ENCODE peak calls at places on chromosomes 7 and 10, in six cellular contexts. One of them, this sample, is unnamed.

GRCh38 chr10:77104459-77104980 is 533.1 kb downstream of the KCNMA1 start:
- DNase-seq in right atrium auricular region: peak; percentile 78
- DNase-seq in heart right ventricle: peak; percentile 71
- DNase-seq in cardiac fibroblast: peak; percentile 74
- DNase-seq in GM12865: no peak
- DNase-seq in choroid plexus epithelial cell: peak; percentile 83
- DNase-seq in this sample: peak; percentile 70

GRCh38 chr7:91892099-91892788 is 11.7 kb upstream of the MTERF1 start:
- DNase-seq in right atrium auricular region: no peak
- DNase-seq in heart right ventricle: no peak
- DNase-seq in cardiac fibroblast: no peak
- DNase-seq in GM12865: no peak
- DNase-seq in choroid plexus epithelial cell: peak; percentile 17
- DNase-seq in this sample: no peak

GRCh38 chr10:113071446-113071845 is 121.4 kb downstream of the TCF7L2 start:
- DNase-seq in right atrium auricular region: peak; percentile 77
- DNase-seq in heart right ventricle: peak; percentile 75
- DNase-seq in cardiac fibroblast: peak; percentile 80
- DNase-seq in GM12865: no peak
- DNase-seq in choroid plexus epithelial cell: no peak
- DNase-seq in this sample: no peak

GRCh38 chr7:113731571-113731970 is 187.2 kb downstream of the PPP1R3A start:
- DNase-seq in right atrium auricular region: no peak
- DNase-seq in heart right ventricle: no peak
- DNase-seq in cardiac fibroblast: no peak
- DNase-seq in GM12865: no peak
- DNase-seq in choroid plexus epithelial cell: peak; percentile 7
- DNase-seq in this sample: no peak

GRCh38 chr10:79093658-79094411 is 25.1 kb downstream of the ZMIZ1 start:
- DNase-seq in right atrium auricular region: peak; percentile 91
- DNase-seq in heart right ventricle: no peak
- DNase-seq in cardiac fibroblast: peak; percentile 36
- DNase-seq in GM12865: peak; percentile 62
- DNase-seq in choroid plexus epithelial cell: peak; percentile 82
- DNase-seq in this sample: no peak

GRCh38 chr10:29649561-29650551 is 15.1 kb upstream of the SVIL start:
- DNase-seq in right atrium auricular region: no peak
- DNase-seq in heart right ventricle: no peak
- DNase-seq in cardiac fibroblast: peak; percentile 52
- DNase-seq in GM12865: no peak
- DNase-seq in choroid plexus epithelial cell: peak; percentile 91
- DNase-seq in this sample: no peak

GRCh38 chr10:71082930-71083329 is 129.4 kb upstream of the UNC5B start:
- DNase-seq in right atrium auricular region: peak; percentile 16
- DNase-seq in heart right ventricle: no peak
- DNase-seq in cardiac fibroblast: no peak
- DNase-seq in GM12865: no peak
- DNase-seq in choroid plexus epithelial cell: no peak
- DNase-seq in this sample: no peak

GRCh38 chr7:143355450-143356385 is 6.8 kb downstream of the FAM131B start:
- DNase-seq in right atrium auricular region: no peak
- DNase-seq in heart right ventricle: no peak
- DNase-seq in cardiac fibroblast: no peak
- DNase-seq in GM12865: no peak
- DNase-seq in choroid plexus epithelial cell: peak; percentile 47
- DNase-seq in this sample: no peak

GRCh38 chr10:46787321-46787615 is 124.0 kb upstream of the PTPN20 start:
- DNase-seq in right atrium auricular region: no peak
- DNase-seq in heart right ventricle: peak; percentile 6
- DNase-seq in cardiac fibroblast: peak; percentile 55
- DNase-seq in GM12865: peak; percentile 19
- DNase-seq in choroid plexus epithelial cell: peak; percentile 61
- DNase-seq in this sample: peak; percentile 35

GRCh38 chr7:48708635-48709034 is 215.7 kb upstream of the CDC14C start:
- DNase-seq in right atrium auricular region: no peak
- DNase-seq in heart right ventricle: no peak
- DNase-seq in cardiac fibroblast: no peak
- DNase-seq in GM12865: no peak
- DNase-seq in choroid plexus epithelial cell: no peak
- DNase-seq in this sample: no peak

GRCh38 chr7:28347462-28347861 is 64.9 kb upstream of the CREB5 start:
- DNase-seq in right atrium auricular region: no peak
- DNase-seq in heart right ventricle: no peak
- DNase-seq in cardiac fibroblast: peak; percentile 50
- DNase-seq in GM12865: no peak
- DNase-seq in choroid plexus epithelial cell: peak; percentile 22
- DNase-seq in this sample: no peak

GRCh38 chr7:33903770-33904679 is 1.3 kb upstream of the BMPER start:
- DNase-seq in right atrium auricular region: no peak
- DNase-seq in heart right ventricle: peak; percentile 35
- DNase-seq in cardiac fibroblast: peak; percentile 80
- DNase-seq in GM12865: no peak
- DNase-seq in choroid plexus epithelial cell: peak; percentile 41
- DNase-seq in this sample: no peak

GRCh38 chr7:129525225-129525862 is 23.0 kb downstream of the SMKR1 start:
- DNase-seq in right atrium auricular region: no peak
- DNase-seq in heart right ventricle: no peak
- DNase-seq in cardiac fibroblast: no peak
- DNase-seq in GM12865: no peak
- DNase-seq in choroid plexus epithelial cell: no peak
- DNase-seq in this sample: no peak

GRCh38 chr10:49264177-49264677 is 34.7 kb upstream of the C10orf71 start:
- DNase-seq in right atrium auricular region: peak; percentile 47
- DNase-seq in heart right ventricle: no peak
- DNase-seq in cardiac fibroblast: no peak
- DNase-seq in GM12865: no peak
- DNase-seq in choroid plexus epithelial cell: no peak
- DNase-seq in this sample: no peak

GRCh38 chr10:101725843-101726242 is 30.9 kb upstream of the FBXW4 start:
- DNase-seq in right atrium auricular region: no peak
- DNase-seq in heart right ventricle: no peak
- DNase-seq in cardiac fibroblast: no peak
- DNase-seq in GM12865: no peak
- DNase-seq in choroid plexus epithelial cell: no peak
- DNase-seq in this sample: no peak

GRCh38 chr10:97230146-97230545 is 44.4 kb upstream of the SLIT1 start:
- DNase-seq in right atrium auricular region: no peak
- DNase-seq in heart right ventricle: no peak
- DNase-seq in cardiac fibroblast: no peak
- DNase-seq in GM12865: no peak
- DNase-seq in choroid plexus epithelial cell: peak; percentile 26
- DNase-seq in this sample: no peak

GRCh38 chr10:128281343-128281742 is 155.1 kb upstream of the MKI67 start:
- DNase-seq in right atrium auricular region: no peak
- DNase-seq in heart right ventricle: no peak
- DNase-seq in cardiac fibroblast: no peak
- DNase-seq in GM12865: no peak
- DNase-seq in choroid plexus epithelial cell: no peak
- DNase-seq in this sample: no peak

GRCh38 chr7:20598479-20599419 is 16.7 kb upstream of the ABCB5 start:
- DNase-seq in right atrium auricular region: no peak
- DNase-seq in heart right ventricle: no peak
- DNase-seq in cardiac fibroblast: peak; percentile 76
- DNase-seq in GM12865: peak; percentile 72
- DNase-seq in choroid plexus epithelial cell: peak; percentile 84
- DNase-seq in this sample: peak; percentile 55

GRCh38 chr7:21507627-21508343 is 35.1 kb upstream of the DNAH11 start:
- DNase-seq in right atrium auricular region: no peak
- DNase-seq in heart right ventricle: peak; percentile 16
- DNase-seq in cardiac fibroblast: peak; percentile 57
- DNase-seq in GM12865: peak; percentile 17
- DNase-seq in choroid plexus epithelial cell: peak; percentile 71
- DNase-seq in this sample: no peak

GRCh38 chr10:66651308-66652082 is 274.3 kb upstream of the LRRTM3 start:
- DNase-seq in right atrium auricular region: no peak
- DNase-seq in heart right ventricle: no peak
- DNase-seq in cardiac fibroblast: no peak
- DNase-seq in GM12865: no peak
- DNase-seq in choroid plexus epithelial cell: no peak
- DNase-seq in this sample: no peak

GRCh38 chr7:50092579-50093411 is at the start of gene ZPBP:
- DNase-seq in right atrium auricular region: no peak
- DNase-seq in heart right ventricle: no peak
- DNase-seq in cardiac fibroblast: peak; percentile 40
- DNase-seq in GM12865: peak; percentile 60
- DNase-seq in choroid plexus epithelial cell: peak; percentile 55
- DNase-seq in this sample: peak; percentile 13

GRCh38 chr7:50353894-50354595 is 49.5 kb downstream of the IKZF1 start:
- DNase-seq in right atrium auricular region: no peak
- DNase-seq in heart right ventricle: no peak
- DNase-seq in cardiac fibroblast: no peak
- DNase-seq in GM12865: no peak
- DNase-seq in choroid plexus epithelial cell: no peak
- DNase-seq in this sample: no peak

GRCh38 chr10:30986027-30986672 is 45.5 kb downstream of the ZNF438 start:
- DNase-seq in right atrium auricular region: no peak
- DNase-seq in heart right ventricle: no peak
- DNase-seq in cardiac fibroblast: peak; percentile 81
- DNase-seq in GM12865: no peak
- DNase-seq in choroid plexus epithelial cell: peak; percentile 84
- DNase-seq in this sample: no peak

GRCh38 chr10:30988831-30989458 is 42.7 kb downstream of the ZNF438 start:
- DNase-seq in right atrium auricular region: no peak
- DNase-seq in heart right ventricle: no peak
- DNase-seq in cardiac fibroblast: peak; percentile 96
- DNase-seq in GM12865: no peak
- DNase-seq in choroid plexus epithelial cell: peak; percentile 48
- DNase-seq in this sample: no peak

GRCh38 chr10:30984563-30985328 is 46.9 kb downstream of the ZNF438 start:
- DNase-seq in right atrium auricular region: no peak
- DNase-seq in heart right ventricle: no peak
- DNase-seq in cardiac fibroblast: peak; percentile 73
- DNase-seq in GM12865: no peak
- DNase-seq in choroid plexus epithelial cell: peak; percentile 65
- DNase-seq in this sample: no peak

GRCh38 chr10:30987463-30987862 is 44.2 kb downstream of the ZNF438 start:
- DNase-seq in right atrium auricular region: no peak
- DNase-seq in heart right ventricle: no peak
- DNase-seq in cardiac fibroblast: no peak
- DNase-seq in GM12865: no peak
- DNase-seq in choroid plexus epithelial cell: no peak
- DNase-seq in this sample: no peak

DNA sequence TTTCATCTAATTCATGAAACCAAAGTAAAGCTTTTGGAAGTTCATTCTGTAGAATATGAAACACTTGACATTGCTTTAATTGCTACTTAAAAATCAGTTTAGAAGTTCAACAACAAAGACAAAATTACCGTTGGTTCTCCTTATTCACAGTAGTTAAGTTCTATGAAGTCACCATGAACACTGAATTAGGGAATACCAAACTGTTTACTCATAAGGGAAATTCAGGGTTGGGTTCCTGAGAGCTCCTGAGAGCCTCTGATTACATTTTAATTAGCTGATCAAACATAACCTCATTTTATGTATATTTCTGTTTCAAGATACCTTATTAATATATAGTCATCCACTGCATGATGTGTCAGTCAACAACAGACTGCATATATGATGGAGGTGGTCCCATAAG is 46.1 kb downstream of the ZNF438 start:
- DNase-seq in right atrium auricular region: no peak
- DNase-seq in heart right ventricle: no peak
- DNase-seq in cardiac fibroblast: peak; percentile 55
- DNase-seq in GM12865: no peak
- DNase-seq in choroid plexus epithelial cell: peak; percentile 53
- DNase-seq in this sample: no peak
- H3K4me3 ChIP-seq in right atrium auricular region: no peak overlapping the region
- H3K4me3 ChIP-seq in heart right ventricle: no peak overlapping the region
- H3K4me3 ChIP-seq in cardiac fibroblast: no peak overlapping the region
- H3K4me3 ChIP-seq in GM12865: no peak overlapping the region
- H3K4me3 ChIP-seq in choroid plexus epithelial cell: no peak overlapping the region
- H3K4me3 ChIP-seq in this sample: no peak overlapping the region

GRCh38 chr7:25839084-25839769 is 312.8 kb upstream of the NFE2L3 start:
- DNase-seq in right atrium auricular region: no peak
- DNase-seq in heart right ventricle: no peak
- DNase-seq in cardiac fibroblast: no peak
- DNase-seq in GM12865: no peak
- DNase-seq in choroid plexus epithelial cell: peak; percentile 44
- DNase-seq in this sample: no peak
- TF ChIP-seq CTCF in right atrium auricular region: no peak
- TF ChIP-seq CTCF in heart right ventricle: no peak
- TF ChIP-seq CTCF in cardiac fibroblast: peak; percentile 48
- TF ChIP-seq CTCF in GM12865: no peak
- TF ChIP-seq CTCF in choroid plexus epithelial cell: peak; percentile 66
- TF ChIP-seq CTCF in this sample: peak; percentile 47

GRCh38 chr10:19302117-19302516 is 253.5 kb downstream of the MALRD1 start:
- DNase-seq in right atrium auricular region: no peak
- DNase-seq in heart right ventricle: no peak
- DNase-seq in cardiac fibroblast: peak; percentile 20
- DNase-seq in GM12865: no peak
- DNase-seq in choroid plexus epithelial cell: peak; percentile 57
- DNase-seq in this sample: peak; percentile 42
- H3K4me3 ChIP-seq in right atrium auricular region: no peak overlapping the region
- H3K4me3 ChIP-seq in heart right ventricle: no peak overlapping the region
- H3K4me3 ChIP-seq in cardiac fibroblast: no peak overlapping the region
- H3K4me3 ChIP-seq in GM12865: no peak overlapping the region
- H3K4me3 ChIP-seq in choroid plexus epithelial cell: peak overlapping the region; percentile 3
- H3K4me3 ChIP-seq in this sample: no peak overlapping the region

GRCh38 chr7:2713370-2713769 is 25.4 kb downstream of the AMZ1 start:
- DNase-seq in right atrium auricular region: no peak
- DNase-seq in heart right ventricle: peak; percentile 47
- DNase-seq in cardiac fibroblast: no peak
- DNase-seq in GM12865: no peak
- DNase-seq in choroid plexus epithelial cell: peak; percentile 27
- DNase-seq in this sample: no peak
- TF ChIP-seq CTCF in right atrium auricular region: no peak
- TF ChIP-seq CTCF in heart right ventricle: peak; percentile 41
- TF ChIP-seq CTCF in cardiac fibroblast: no peak
- TF ChIP-seq CTCF in GM12865: no peak
- TF ChIP-seq CTCF in choroid plexus epithelial cell: peak; percentile 36
- TF ChIP-seq CTCF in this sample: no peak

DNA sequence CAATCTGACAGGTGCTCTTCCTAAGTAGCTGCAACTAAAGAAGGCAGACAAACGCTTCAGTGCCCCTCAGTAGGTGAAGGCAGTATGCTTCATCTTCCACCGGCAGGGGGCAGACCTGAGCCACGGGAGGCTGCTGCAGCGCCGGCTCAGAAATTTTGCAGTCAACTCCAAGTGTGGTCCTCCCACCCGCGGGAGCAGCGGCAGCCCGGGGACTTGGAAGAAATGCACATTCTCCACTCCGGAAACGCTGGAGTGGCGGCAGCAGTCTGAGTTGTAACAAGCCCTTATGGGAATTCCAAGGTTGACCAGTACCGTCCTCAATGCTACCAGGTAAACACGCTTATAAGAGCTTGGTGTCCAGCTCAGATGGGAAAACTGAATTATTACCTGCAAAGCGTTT is 3.4 kb downstream of the IGFBP3 start:
- DNase-seq in right atrium auricular region: peak; percentile 75
- DNase-seq in heart right ventricle: peak; percentile 84
- DNase-seq in cardiac fibroblast: peak; percentile 77
- DNase-seq in GM12865: peak; percentile 74
- DNase-seq in choroid plexus epithelial cell: peak; percentile 73
- DNase-seq in this sample: peak; percentile 45
- H3K4me3 ChIP-seq in right atrium auricular region: no peak overlapping the region
- H3K4me3 ChIP-seq in heart right ventricle: no peak overlapping the region
- H3K4me3 ChIP-seq in cardiac fibroblast: no peak overlapping the region
- H3K4me3 ChIP-seq in GM12865: no peak overlapping the region
- H3K4me3 ChIP-seq in choroid plexus epithelial cell: peak overlapping the region; percentile 31
- H3K4me3 ChIP-seq in this sample: peak overlapping the region; percentile 57